ENCODE peak calls at places on chromosomes 6 and 20, in six cellular contexts. X is mesenchymal stem cell, M is neural progenitor cell, G is colonic mucosa, P is adrenal gland, L is MM.1S. N is an unnamed sample. For H3K9me3 and H3K27me3, the result is how much of the 10 kb centered on the place peaks cover.

GRCh38 chr20:32767418-32768198 is 5.4 kb downstream of the DNMT3B start:
- DNase-seq in X (no peak), M (no peak), G (no peak), P (no peak), L (no peak), N (no peak)

GRCh38 chr6:31582230-31582601 is at the start of gene LTB:
- DNase-seq in X (no peak), M (no peak), G (no peak), P (no peak), L (no peak), N (peak)

GRCh38 chr6:85676086-85676729 is 33.5 kb upstream of the SYNCRIP start:
- DNase-seq in X (peak), M (no peak), G (no peak), P (no peak), L (no peak), N (no peak)

GRCh38 chr20:11926599-11926998 is 8.9 kb downstream of the BTBD3 start:
- DNase-seq in X (no peak), M (no peak), G (no peak), P (no peak), L (no peak), N (no peak)

GRCh38 chr6:7815716-7816115 is 89.8 kb downstream of the BMP6 start:
- DNase-seq in X (no peak), M (no peak), G (no peak), P (no peak), L (no peak), N (no peak)

GRCh38 chr6:148335582-148335981 is 7.1 kb upstream of the SASH1 start:
- DNase-seq in X (peak), M (no peak), G (no peak), P (no peak), L (no peak), N (no peak)

GRCh38 chr20:57594092-57594911 is 25.9 kb downstream of the ZBP1 start:
- DNase-seq in X (peak), M (peak), G (no peak), P (peak), L (peak), N (peak)

GRCh38 chr20:17500826-17501225 is 30.4 kb downstream of the BFSP1 start:
- DNase-seq in X (no peak), M (no peak), G (no peak), P (no peak), L (no peak), N (no peak)

GRCh38 chr6:26172496-26172958 is 85.3 kb downstream of the HFE start:
- DNase-seq in X (peak), M (peak), G (peak), P (no peak), L (peak), N (no peak)

GRCh38 chr6:16319813-16320532 is 81.6 kb downstream of the GMPR start:
- DNase-seq in X (peak), M (no peak), G (peak), P (peak), L (peak), N (peak)

GRCh38 chr20:38932457-38933120 is 6.4 kb downstream of the FAM83D start:
- DNase-seq in X (peak), M (no peak), G (no peak), P (no peak), L (no peak), N (no peak)

GRCh38 chr6:168418151-168418551 is 22.8 kb upstream of the SMOC2 start:
- DNase-seq in X (no peak), M (no peak), G (no peak), P (no peak), L (no peak), N (peak)

GRCh38 chr6:95216560-95216959 is 360.8 kb upstream of the MANEA start:
- DNase-seq in X (no peak), M (no peak), G (no peak), P (no peak), L (no peak), N (no peak)

GRCh38 chr6:142531727-142532126 is 229.9 kb downstream of the ADGRG6 start:
- DNase-seq in X (no peak), M (no peak), G (no peak), P (no peak), L (no peak), N (no peak)

GRCh38 chr6:158207452-158207788 is 39.3 kb downstream of the GTF2H5 start:
- DNase-seq in X (peak), M (no peak), G (no peak), P (no peak), L (no peak), N (no peak)

GRCh38 chr6:4864534-4864933 is 88.3 kb downstream of the CDYL start:
- DNase-seq in X (no peak), M (no peak), G (no peak), P (no peak), L (peak), N (no peak)

GRCh38 chr6:139367810-139368321 is 6.6 kb downstream of the CITED2 start:
- DNase-seq in X (peak), M (peak), G (no peak), P (no peak), L (no peak), N (no peak)

GRCh38 chr6:127866766-127867165 is 34.1 kb downstream of the THEMIS start:
- DNase-seq in X (no peak), M (no peak), G (no peak), P (no peak), L (no peak), N (no peak)

GRCh38 chr6:139597781-139598368 is 223.4 kb upstream of the CITED2 start:
- DNase-seq in X (peak), M (peak), G (peak), P (peak), L (no peak), N (no peak)

GRCh38 chr6:129269891-129270290 is 387.0 kb downstream of the LAMA2 start:
- DNase-seq in X (no peak), M (no peak), G (no peak), P (no peak), L (no peak), N (no peak)

GRCh38 chr6:20182926-20183521 is 29.2 kb downstream of the MBOAT1 start:
- DNase-seq in X (no peak), M (no peak), G (peak), P (peak), L (no peak), N (no peak)

GRCh38 chr6:146028250-146028789 is 542 bp upstream of the GRM1 start:
- DNase-seq in X (peak), M (peak), G (peak), P (peak), L (peak), N (peak)

GRCh38 chr20:15076785-15077184 is 739.4 kb upstream of the FLRT3 start:
- DNase-seq in X (no peak), M (no peak), G (no peak), P (no peak), L (no peak), N (no peak)

GRCh38 chr6:157461000-157461915 is 80.3 kb downstream of the ZDHHC14 start:
- DNase-seq in X (peak), M (peak), G (no peak), P (no peak), L (no peak), N (peak)

GRCh38 chr20:58626076-58626475 is 25.0 kb upstream of the STX16 start:
- DNase-seq in X (no peak), M (no peak), G (no peak), P (no peak), L (no peak), N (no peak)

GRCh38 chr6:52337633-52338290 is 24.2 kb upstream of the PAQR8 start:
- DNase-seq in X (no peak), M (no peak), G (no peak), P (no peak), L (peak), N (no peak)

GRCh38 chr6:12941422-12941821 is 224.9 kb downstream of the PHACTR1 start:
- DNase-seq in X (peak), M (no peak), G (no peak), P (no peak), L (no peak), N (no peak)

GRCh38 chr20:19003759-19004336 is 190.3 kb downstream of the SCP2D1 start:
- DNase-seq in X (no peak), M (no peak), G (no peak), P (no peak), L (no peak), N (no peak)

GRCh38 chr20:8394308-8394945 is 262.4 kb downstream of the PLCB1 start:
- DNase-seq in X (peak), M (no peak), G (no peak), P (no peak), L (peak), N (no peak)

DNA sequence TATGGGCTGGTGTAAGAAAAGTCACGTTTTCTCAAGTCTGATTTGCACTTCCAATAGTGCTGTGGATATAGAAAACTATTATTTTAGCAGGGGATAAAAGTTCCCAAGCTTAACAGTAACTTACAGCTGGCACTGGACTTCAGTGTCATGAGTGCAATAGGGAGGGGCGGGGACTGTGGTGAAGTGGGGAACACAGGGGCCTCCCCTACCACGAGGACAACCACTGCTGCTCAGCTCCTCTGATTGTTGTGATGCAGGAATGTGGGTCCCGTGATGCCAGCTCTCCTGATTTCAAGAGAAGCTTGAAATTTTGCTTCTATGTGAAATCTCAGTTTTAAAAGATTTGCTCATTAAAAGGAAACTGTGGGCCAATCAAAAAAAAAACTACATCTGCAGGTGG is 24.0 kb downstream of the SLC13A3 start:
- DNase-seq in X (no peak), M (no peak), G (no peak), P (no peak), L (no peak), N (no peak)
- H3K9me3 ChIP-seq in X (under half), M (under half), G (under half), P (under half), L (under half), N (under half)

GRCh38 chr6:309947-310346 is 17.7 kb downstream of the DUSP22 start:
- DNase-seq in X (no peak), M (no peak), G (no peak), P (no peak), L (no peak), N (no peak)
- H3K27me3 ChIP-seq in X (under half), M (under half), G (under half), P (under half), L (under half), N (under half)

DNA sequence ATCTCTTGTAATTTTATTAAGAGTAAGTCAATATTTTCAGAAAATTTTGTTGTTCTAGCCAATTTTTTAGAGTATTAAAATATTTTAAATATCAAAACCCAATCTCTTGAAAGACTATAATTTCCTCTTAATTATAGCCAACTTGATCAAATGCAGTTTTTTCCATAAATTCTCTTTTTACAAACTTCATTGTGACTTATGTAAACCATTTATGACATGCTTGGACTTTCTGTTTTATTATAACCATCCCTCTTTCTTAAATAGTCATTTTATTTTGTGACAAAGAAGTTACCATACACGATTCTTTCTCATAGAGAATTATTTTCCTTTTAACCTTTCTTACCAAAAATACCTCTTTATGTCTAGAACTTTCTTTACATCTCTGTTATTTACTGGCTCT is 1075.5 kb downstream of the KHDRBS2 start:
- DNase-seq in X (no peak), M (no peak), G (no peak), P (no peak), L (no peak), N (no peak)
- H3K9me3 ChIP-seq in X (half or more), M (under half), G (under half), P (under half), L (under half), N (under half)

DNA sequence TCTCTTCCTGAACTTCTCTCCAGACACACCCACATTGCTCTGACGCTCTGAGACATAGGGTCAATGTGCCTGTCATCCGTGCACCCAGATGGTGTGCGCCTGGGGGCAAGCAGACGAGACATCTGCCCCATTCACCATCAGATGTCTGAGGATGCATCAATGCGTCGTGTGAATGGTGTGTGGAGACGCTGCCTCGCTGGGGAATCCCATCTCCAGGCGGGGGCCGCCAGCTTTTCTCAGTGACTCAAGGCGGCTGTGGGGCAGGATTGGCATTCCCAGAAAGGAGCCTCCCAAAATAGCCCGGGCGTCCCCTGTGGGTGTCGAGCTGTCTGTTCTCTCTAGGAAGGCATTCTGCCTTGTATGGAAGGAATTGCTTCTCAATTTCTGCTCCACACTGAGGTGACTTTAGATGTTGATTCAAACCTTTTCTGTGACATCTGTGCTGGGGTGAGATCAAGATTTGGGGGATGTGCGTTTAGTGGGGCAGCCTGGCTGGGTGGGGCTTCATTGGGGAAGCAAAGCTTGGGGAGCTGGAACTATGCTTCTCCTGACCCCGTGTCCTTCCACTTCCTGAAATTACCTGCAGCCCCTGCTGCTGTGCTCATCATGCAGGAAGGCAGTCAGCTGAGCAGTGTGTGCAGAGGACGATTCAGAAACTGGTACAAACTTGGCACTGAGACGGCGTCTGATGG is 103.9 kb downstream of the SYCP2 start:
- DNase-seq in X (no peak), M (no peak), G (peak), P (no peak), L (no peak), N (no peak)
- H3K27me3 ChIP-seq in X (under half), M (under half), G (under half), P (under half), L (under half), N (under half)

GRCh38 chr20:45732199-45732598 is 10.1 kb downstream of the SPINT4 start:
- DNase-seq in X (no peak), M (no peak), G (no peak), P (no peak), L (no peak), N (no peak)

GRCh38 chr20:45735552-45735951 is 13.4 kb downstream of the SPINT4 start:
- DNase-seq in X (no peak), M (no peak), G (no peak), P (no peak), L (peak), N (no peak)

GRCh38 chr20:45735988-45736387 is 13.8 kb downstream of the SPINT4 start:
- DNase-seq in X (no peak), M (no peak), G (no peak), P (no peak), L (no peak), N (no peak)
- H3K9me3 ChIP-seq in X (under half), M (under half), G (under half), P (under half), L (under half), N (under half)

GRCh38 chr6:50709366-50709734 is 4.0 kb upstream of the TFAP2D start:
- DNase-seq in X (no peak), M (peak), G (no peak), P (no peak), L (no peak), N (no peak)
- H3K27me3 ChIP-seq in X (half or more), M (half or more), G (under half), P (under half), L (under half), N (under half)

GRCh38 chr20:37458761-37459160 is 62.3 kb upstream of the NNAT start:
- DNase-seq in X (no peak), M (no peak), G (no peak), P (no peak), L (no peak), N (no peak)
- H3K9me3 ChIP-seq in X (under half), M (under half), G (under half), P (under half), L (under half), N (under half)

N was measured in CD8-positive, alpha-beta T cell.